ENCODE peak calls at places on chromosomes 12 and 14, in four cellular contexts. T is HEK293T, M is HepG2, X is K562. E is an unnamed sample.

GRCh38 chr12:62772556-62772955 is 162.4 kb downstream of the PPM1H start:
- DNase-seq in T (no peak), X (no peak), M (no peak), E (no peak)

GRCh38 chr12:125100551-125101434 is 35.6 kb downstream of the AACS start:
- DNase-seq in T (no peak), X (no peak), M (peak), E (no peak)

GRCh38 chr14:94161087-94161486 is 13.0 kb upstream of the PPP4R4 start:
- DNase-seq in X (no peak), T (no peak), M (no peak), E (no peak)

GRCh38 chr14:52936437-52936836 is 14.4 kb downstream of the FERMT2 start:
- DNase-seq in T (no peak), M (no peak), X (no peak), E (no peak)

GRCh38 chr14:69674546-69675245 is 63.3 kb downstream of the SUSD6 start:
- DNase-seq in M (no peak), T (no peak), X (no peak), E (no peak)

GRCh38 chr14:104590240-104590965 is 10.8 kb downstream of the C14orf180 start:
- DNase-seq in X (no peak), T (no peak), M (no peak), E (no peak)

GRCh38 chr12:113055594-113056380 is 743 bp upstream of the DTX1 start:
- DNase-seq in M (no peak), X (no peak), T (no peak), E (no peak)

GRCh38 chr12:18747960-18748359 is 10.0 kb downstream of the CAPZA3 start:
- DNase-seq in M (no peak), X (no peak), T (no peak), E (no peak)

GRCh38 chr14:92578511-92578910 is 64.9 kb downstream of the RIN3 start:
- DNase-seq in T (no peak), M (no peak), X (no peak), E (no peak)

GRCh38 chr14:61337893-61338292 is 16.5 kb downstream of the PRKCH start:
- DNase-seq in T (no peak), X (no peak), M (no peak), E (no peak)

GRCh38 chr14:56322531-56322930 is 204.3 kb downstream of the PELI2 start:
- DNase-seq in X (no peak), M (no peak), T (no peak), E (no peak)

GRCh38 chr14:85315290-85315689 is 214.7 kb upstream of the FLRT2 start:
- DNase-seq in T (no peak), X (no peak), M (no peak), E (no peak)

GRCh38 chr14:85310491-85311272 is 219.3 kb upstream of the FLRT2 start:
- DNase-seq in X (no peak), T (no peak), M (no peak), E (no peak)

GRCh38 chr14:85316701-85317100 is 213.2 kb upstream of the FLRT2 start:
- DNase-seq in T (no peak), M (no peak), X (no peak), E (no peak)

GRCh38 chr14:85315891-85316290 is 214.1 kb upstream of the FLRT2 start:
- DNase-seq in X (no peak), T (no peak), M (no peak), E (no peak)

GRCh38 chr14:85313801-85314207 is 216.1 kb upstream of the FLRT2 start:
- DNase-seq in T (no peak), M (no peak), X (no peak), E (no peak)
- TF ChIP-seq ELF4 in T (no peak), M (no peak), X (no peak), E (no peak)

GRCh38 chr14:50823763-50824636 is 7.0 kb downstream of the NIN start:
- DNase-seq in T (no peak), M (no peak), X (no peak), E (no peak)
- TF ChIP-seq ELF4 in T (no peak), M (no peak), X (no peak), E (no peak)

GRCh38 chr12:82414926-82415325 is 56.6 kb downstream of the METTL25 start:
- DNase-seq in M (no peak), X (no peak), T (no peak), E (no peak)

GRCh38 chr12:82412246-82412645 is 53.9 kb downstream of the METTL25 start:
- DNase-seq in M (no peak), T (no peak), X (no peak), E (no peak)

GRCh38 chr12:82411561-82412230 is 53.4 kb downstream of the METTL25 start:
- DNase-seq in T (no peak), M (no peak), X (no peak), E (no peak)

GRCh38 chr12:82415402-82415801 is 57.1 kb downstream of the METTL25 start:
- DNase-seq in X (no peak), T (no peak), M (no peak), E (no peak)

DNA sequence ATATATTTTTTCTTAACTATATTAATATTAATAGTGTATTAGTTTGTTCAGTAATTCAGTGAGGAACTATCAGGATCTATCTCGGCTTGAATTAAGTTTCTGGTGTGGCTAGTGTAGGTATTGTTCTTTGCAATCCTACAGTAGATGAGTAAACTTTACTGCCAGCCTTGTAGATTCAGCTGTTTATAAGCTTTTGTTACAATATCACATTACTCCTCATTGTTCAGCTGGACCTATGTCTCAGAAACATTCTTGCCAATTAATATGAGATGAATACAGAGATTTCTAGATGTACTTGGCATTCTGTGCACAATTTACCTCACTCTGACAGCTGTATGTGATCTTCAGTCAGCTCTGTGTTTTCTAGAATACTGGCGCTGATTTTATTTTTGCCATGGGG is 55.7 kb downstream of the METTL25 start:
- DNase-seq in M (no peak), T (no peak), X (no peak), E (no peak)
- TF ChIP-seq ELF4 in M (no peak), T (no peak), X (no peak), E (no peak)

GRCh38 chr12:64390275-64390851 is at the start of gene C12orf56:
- DNase-seq in X (peak), M (no peak), T (no peak), E (peak)
- TF ChIP-seq ELF4 in X (no peak), M (no peak), T (no peak), E (no peak)

GRCh38 chr12:68007023-68007422 is 17.8 kb downstream of the IFNG-AS1 start:
- DNase-seq in X (no peak), M (no peak), T (no peak), E (no peak)

GRCh38 chr12:67998379-67998778 is 9.1 kb downstream of the IFNG-AS1 start:
- DNase-seq in X (no peak), T (no peak), M (no peak), E (no peak)

GRCh38 chr12:67999244-67999643 is 10.0 kb downstream of the IFNG-AS1 start:
- DNase-seq in T (no peak), X (no peak), M (no peak), E (no peak)

GRCh38 chr12:68003777-68004176 is 14.5 kb downstream of the IFNG-AS1 start:
- DNase-seq in X (no peak), M (no peak), T (no peak), E (no peak)

GRCh38 chr12:68001486-68002466 is 12.5 kb downstream of the IFNG-AS1 start:
- DNase-seq in M (no peak), X (peak), T (peak), E (no peak)
- TF ChIP-seq ELF4 in M (no peak), X (no peak), T (no peak), E (no peak)

DNA sequence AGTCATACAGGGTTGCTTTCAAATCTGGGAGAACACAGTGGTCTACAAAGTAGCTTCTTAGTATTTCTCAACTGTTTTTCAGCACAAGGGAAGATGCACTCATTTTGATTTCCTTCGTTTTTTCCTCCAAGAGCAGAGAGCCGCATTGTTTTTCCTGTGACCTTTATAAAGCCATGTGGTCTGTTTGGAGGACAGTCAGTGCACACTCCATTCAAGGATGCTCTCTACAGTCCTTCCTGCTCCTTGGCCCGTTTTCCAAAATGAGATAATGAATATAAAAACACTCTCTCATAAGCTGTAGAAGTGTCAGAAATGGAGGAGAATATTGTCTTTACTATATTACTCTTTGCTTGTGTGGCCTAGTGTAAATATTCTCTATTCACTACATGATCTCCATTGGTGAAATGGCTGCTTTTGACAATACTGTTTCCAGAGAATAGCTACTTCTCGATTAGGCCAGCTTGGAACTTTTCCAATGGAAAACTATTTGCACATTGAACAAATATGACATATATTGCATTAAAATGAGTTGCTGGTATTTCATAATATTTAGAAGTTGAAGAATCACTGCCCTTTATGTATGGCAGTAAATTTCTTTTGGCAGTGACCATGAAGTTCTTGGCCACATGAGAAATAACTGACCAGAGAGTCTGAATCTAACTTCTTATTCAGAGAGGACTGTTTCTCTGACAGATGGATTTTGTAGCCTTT is 393.1 kb upstream of the RGS6 start:
- DNase-seq in X (no peak), T (no peak), M (no peak), E (no peak)
- TF ChIP-seq ELF4 in X (no peak), T (no peak), M (no peak), E (no peak)

DNA sequence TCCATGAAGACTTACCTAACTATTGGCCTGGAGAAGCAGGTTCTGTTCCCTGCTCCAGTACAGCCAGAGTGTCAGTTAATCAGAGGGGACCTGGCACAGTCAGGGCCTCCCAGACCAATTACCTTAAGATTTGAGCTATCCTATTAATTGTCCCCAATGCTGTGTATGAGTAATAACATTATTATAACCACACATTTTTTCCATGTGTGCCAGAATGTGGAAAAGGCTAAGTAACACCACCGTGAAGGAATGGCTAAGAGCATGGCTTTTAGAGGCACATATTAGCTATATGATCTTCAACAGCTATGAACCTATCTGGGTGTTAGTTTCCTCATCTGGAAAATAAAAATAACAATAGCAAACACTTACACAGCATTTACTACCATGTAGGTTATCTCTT is 111.1 kb upstream of the RAP1B start:
- DNase-seq in X (no peak), T (no peak), M (no peak), E (no peak)
- TF ChIP-seq ELF4 in X (no peak), T (no peak), M (no peak), E (no peak)